ENCODE peak calls at places on chromosome 1, in four cellular contexts. One of them, this sample, is unnamed.

GRCh38 chr1:245956225-245956624 is 550.9 kb downstream of the SMYD3 start:
- DNase-seq in stomach: no peak
- DNase-seq in mesothelial cell of epicardium: no peak
- DNase-seq in kidney: no peak
- DNase-seq in this sample: no peak

GRCh38 chr1:38268226-38268625 is 221.6 kb upstream of the POU3F1 start:
- DNase-seq in stomach: no peak
- DNase-seq in mesothelial cell of epicardium: no peak
- DNase-seq in kidney: no peak
- DNase-seq in this sample: no peak

GRCh38 chr1:223748773-223749733 is 36.7 kb downstream of the CAPN2 start:
- DNase-seq in stomach: peak
- DNase-seq in mesothelial cell of epicardium: peak
- DNase-seq in kidney: peak
- DNase-seq in this sample: peak

GRCh38 chr1:246724001-246724724 is at the start of gene SCCPDH:
- DNase-seq in stomach: peak
- DNase-seq in mesothelial cell of epicardium: peak
- DNase-seq in kidney: peak
- DNase-seq in this sample: peak

GRCh38 chr1:111961773-111962565 is 27.5 kb downstream of the KCND3 start:
- DNase-seq in stomach: no peak
- DNase-seq in mesothelial cell of epicardium: no peak
- DNase-seq in kidney: no peak
- DNase-seq in this sample: no peak

GRCh38 chr1:99469641-99470040 is 176.3 kb upstream of the PALMD start:
- DNase-seq in stomach: no peak
- DNase-seq in mesothelial cell of epicardium: no peak
- DNase-seq in kidney: no peak
- DNase-seq in this sample: no peak

GRCh38 chr1:70947864-70948263 is 99.8 kb downstream of the PTGER3 start:
- DNase-seq in stomach: no peak
- DNase-seq in mesothelial cell of epicardium: no peak
- DNase-seq in kidney: no peak
- DNase-seq in this sample: no peak

GRCh38 chr1:88744142-88744541 is 60.1 kb downstream of the PKN2 start:
- DNase-seq in stomach: no peak
- DNase-seq in mesothelial cell of epicardium: no peak
- DNase-seq in kidney: no peak
- DNase-seq in this sample: no peak

GRCh38 chr1:197615693-197616011 is 159.6 kb downstream of the DENND1B start:
- DNase-seq in stomach: no peak
- DNase-seq in mesothelial cell of epicardium: no peak
- DNase-seq in kidney: no peak
- DNase-seq in this sample: no peak

GRCh38 chr1:62500210-62500609 is 63.4 kb downstream of the USP1 start:
- DNase-seq in stomach: no peak
- DNase-seq in mesothelial cell of epicardium: no peak
- DNase-seq in kidney: no peak
- DNase-seq in this sample: no peak
- TF ChIP-seq CTCF in stomach: no peak
- TF ChIP-seq CTCF in mesothelial cell of epicardium: no peak
- TF ChIP-seq CTCF in kidney: no peak
- TF ChIP-seq CTCF in this sample: no peak

DNA sequence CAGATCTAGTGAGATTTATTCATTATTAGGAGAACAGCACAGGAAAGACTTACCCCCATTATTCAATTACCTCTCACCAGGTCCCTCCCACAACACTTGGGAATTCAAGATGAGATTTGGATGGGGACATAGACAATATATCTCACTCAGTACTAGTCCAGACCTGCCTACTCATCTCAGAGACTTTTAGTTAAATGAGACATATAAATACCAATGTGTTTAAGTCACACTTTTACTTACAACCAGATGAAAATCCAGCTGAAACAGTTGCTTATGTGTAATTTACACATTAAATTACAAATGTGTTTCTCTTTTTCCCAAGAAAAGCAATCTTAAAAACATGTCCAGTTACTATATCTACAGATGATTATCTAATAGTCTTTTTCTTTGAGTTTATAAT is 1145.6 kb downstream of the KCNT2 start:
- DNase-seq in stomach: no peak
- DNase-seq in mesothelial cell of epicardium: no peak
- DNase-seq in kidney: no peak
- DNase-seq in this sample: no peak
- TF ChIP-seq CTCF in stomach: no peak
- TF ChIP-seq CTCF in mesothelial cell of epicardium: no peak
- TF ChIP-seq CTCF in kidney: no peak
- TF ChIP-seq CTCF in this sample: no peak

GRCh38 chr1:8423702-8424538 is 106.0 kb downstream of the SLC45A1 start:
- DNase-seq in stomach: peak
- DNase-seq in mesothelial cell of epicardium: peak
- DNase-seq in kidney: peak
- DNase-seq in this sample: peak
- TF ChIP-seq CTCF in stomach: no peak
- TF ChIP-seq CTCF in mesothelial cell of epicardium: no peak
- TF ChIP-seq CTCF in kidney: no peak
- TF ChIP-seq CTCF in this sample: no peak

GRCh38 chr1:6035719-6036118 is 10.0 kb upstream of the KCNAB2 start:
- DNase-seq in stomach: no peak
- DNase-seq in mesothelial cell of epicardium: no peak
- DNase-seq in kidney: no peak
- DNase-seq in this sample: no peak
- TF ChIP-seq CTCF in stomach: no peak
- TF ChIP-seq CTCF in mesothelial cell of epicardium: no peak
- TF ChIP-seq CTCF in kidney: no peak
- TF ChIP-seq CTCF in this sample: no peak

DNA sequence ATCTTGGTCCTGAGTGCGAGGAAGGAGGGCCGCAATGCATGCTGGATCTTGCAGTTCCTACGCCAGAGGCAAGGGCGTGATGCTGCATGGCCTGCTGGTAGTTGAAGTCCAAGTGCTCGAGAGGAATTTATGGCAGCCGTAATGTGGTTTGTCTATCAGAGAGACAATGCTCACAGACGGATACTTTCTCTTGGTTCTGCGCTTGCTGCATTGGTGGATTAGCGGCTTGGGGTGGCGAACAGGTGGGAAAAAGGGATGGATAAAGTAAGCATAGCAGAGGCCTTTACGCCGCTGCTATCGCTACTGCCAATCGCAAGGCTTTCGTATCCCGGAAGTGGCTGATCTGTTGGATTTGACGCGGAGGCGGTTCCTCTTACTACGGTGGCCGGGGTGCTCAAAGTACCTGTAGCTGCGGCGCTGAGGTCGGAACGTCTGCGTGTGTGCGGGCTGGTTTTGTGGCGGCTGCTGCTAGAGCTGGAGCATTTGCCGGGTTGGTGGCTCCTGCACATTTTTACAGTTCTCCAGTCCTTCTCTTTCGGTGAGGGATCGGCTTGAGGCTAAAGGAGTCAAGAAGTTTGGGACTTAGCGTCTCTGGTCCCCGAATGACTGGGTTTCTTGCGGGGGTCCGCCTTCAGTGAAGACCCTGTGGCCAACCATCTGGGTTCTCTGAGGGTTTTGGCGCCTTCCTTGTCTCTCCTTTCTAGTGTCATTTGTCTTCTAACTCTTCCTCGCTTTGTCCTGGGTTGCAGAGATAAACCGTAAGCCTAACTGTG is at the start of gene ATG4C:
- DNase-seq in stomach: peak
- DNase-seq in mesothelial cell of epicardium: peak
- DNase-seq in kidney: peak
- DNase-seq in this sample: peak
- TF ChIP-seq CTCF in stomach: no peak
- TF ChIP-seq CTCF in mesothelial cell of epicardium: no peak
- TF ChIP-seq CTCF in kidney: no peak
- TF ChIP-seq CTCF in this sample: no peak

This sample was measured in progenitor cell of endocrine pancreas.